ENCODE peak calls at places on chromosomes 11 and 22, in eight cellular contexts. V, Y, P, H, K, S, C and W are unnamed samples. For H3K4me1, the result is how much of the 10 kb centered on the place peaks cover.

GRCh38 chr11:58757449-58757848 is 25.7 kb upstream of the GLYAT start:
- DNase-seq in V (no peak), P (no peak), K (no peak), H (no peak), C (no peak), Y (no peak), S (no peak), W (no peak)

GRCh38 chr11:17752144-17752543 is 17.6 kb downstream of the KCNC1 start:
- DNase-seq in V (no peak), K (no peak), H (no peak), P (no peak), Y (no peak), S (no peak), C (no peak), W (no peak)

GRCh38 chr11:91981995-91982394 is 242.6 kb upstream of the FAT3 start:
- DNase-seq in H (no peak), P (no peak), K (no peak), V (peak), C (no peak), Y (no peak), S (no peak), W (peak)

GRCh38 chr11:132770802-132771545 is 761.3 kb downstream of the OPCML start:
- DNase-seq in H (no peak), P (no peak), Y (no peak), C (no peak), S (no peak), V (no peak), K (no peak), W (no peak)

GRCh38 chr22:41550952-41551491 is 6.8 kb upstream of the POLR3H start:
- DNase-seq in V (no peak), C (no peak), P (no peak), K (no peak), H (no peak), S (no peak), Y (no peak), W (no peak)

GRCh38 chr22:43085658-43086606 is 3.3 kb downstream of the TTLL1 start:
- DNase-seq in K (no peak), H (no peak), S (no peak), C (no peak), P (no peak), V (no peak), Y (no peak), W (no peak)

GRCh38 chr22:41557401-41558240 is 3.2 kb upstream of the CSDC2 start:
- DNase-seq in S (no peak), C (peak), V (peak), Y (no peak), K (no peak), H (peak), P (no peak), W (peak)

GRCh38 chr11:76443254-76443935 is 1.4 kb upstream of the EMSY start:
- DNase-seq in V (no peak), Y (no peak), P (no peak), S (no peak), K (no peak), C (no peak), H (no peak), W (no peak)

GRCh38 chr11:35682230-35683195 is 19.9 kb downstream of the TRIM44 start:
- DNase-seq in S (no peak), P (no peak), C (no peak), Y (no peak), H (no peak), V (no peak), K (no peak), W (no peak)

GRCh38 chr22:26367402-26368245 is 61.4 kb upstream of the ASPHD2 start:
- DNase-seq in V (no peak), P (peak), C (peak), H (no peak), Y (peak), K (peak), S (peak), W (no peak)

GRCh38 chr22:32352681-32353080 is 5.0 kb upstream of the RFPL3 start:
- DNase-seq in V (no peak), S (no peak), C (no peak), P (no peak), K (no peak), Y (no peak), H (no peak), W (no peak)

GRCh38 chr22:50034126-50035081 is 21.8 kb upstream of the IL17REL start:
- DNase-seq in H (no peak), V (no peak), K (no peak), Y (no peak), S (no peak), C (no peak), P (no peak), W (peak)

GRCh38 chr22:30029512-30029911 is 50.8 kb upstream of the HORMAD2 start:
- DNase-seq in V (no peak), K (no peak), H (no peak), C (no peak), P (no peak), Y (no peak), S (no peak), W (no peak)

GRCh38 chr11:57131080-57131790 is 50.5 kb upstream of the LRRC55 start:
- DNase-seq in H (peak), K (peak), C (peak), P (no peak), V (no peak), Y (no peak), S (no peak), W (no peak)

GRCh38 chr11:28798286-28798685 is 690.1 kb downstream of the METTL15 start:
- DNase-seq in K (no peak), V (no peak), Y (no peak), H (no peak), S (no peak), C (no peak), P (no peak), W (no peak)

GRCh38 chr11:94647926-94648325 is 80.8 kb downstream of the PIWIL4 start:
- DNase-seq in K (no peak), H (no peak), V (peak), S (no peak), C (no peak), P (no peak), Y (no peak), W (peak)

GRCh38 chr11:9219115-9219514 is 46.0 kb downstream of the DENND5A start:
- DNase-seq in K (no peak), S (no peak), V (no peak), P (no peak), C (no peak), H (no peak), Y (no peak), W (no peak)

GRCh38 chr22:45562102-45562501 is 59.4 kb downstream of the FBLN1 start:
- DNase-seq in V (no peak), S (no peak), P (no peak), C (no peak), K (no peak), H (no peak), Y (no peak), W (no peak)

GRCh38 chr11:120270386-120270785 is 30.4 kb downstream of the POU2F3 start:
- DNase-seq in Y (no peak), V (no peak), K (no peak), S (no peak), H (no peak), P (no peak), C (no peak), W (no peak)

GRCh38 chr11:102762414-102762813 is 18.0 kb downstream of the MMP10 start:
- DNase-seq in C (no peak), K (no peak), P (no peak), V (no peak), H (no peak), Y (no peak), S (no peak), W (no peak)

GRCh38 chr11:96154802-96155520 is 188.0 kb downstream of the MAML2 start:
- DNase-seq in P (no peak), C (no peak), H (no peak), V (no peak), K (no peak), S (no peak), Y (no peak), W (no peak)

GRCh38 chr11:126140106-126140931 is 71.1 kb downstream of the RPUSD4 start:
- DNase-seq in V (no peak), Y (no peak), S (no peak), P (no peak), K (no peak), C (no peak), H (no peak), W (no peak)

GRCh38 chr11:60703374-60703773 is 4.0 kb downstream of the MS4A8 start:
- DNase-seq in S (no peak), H (no peak), C (no peak), K (no peak), V (no peak), Y (no peak), P (no peak), W (no peak)

GRCh38 chr11:125221499-125221898 is 56.9 kb downstream of the PKNOX2 start:
- DNase-seq in C (no peak), V (no peak), P (no peak), Y (no peak), S (no peak), K (no peak), H (no peak), W (no peak)

GRCh38 chr11:95095858-95096587 is 6.4 kb downstream of the ENDOD1 start:
- DNase-seq in K (no peak), Y (no peak), H (no peak), C (no peak), S (no peak), V (no peak), P (no peak), W (no peak)

GRCh38 chr22:39622881-39623367 is 52.4 kb downstream of the CACNA1I start:
- DNase-seq in P (peak), S (peak), H (peak), K (peak), V (peak), C (peak), Y (peak), W (peak)

GRCh38 chr11:17508816-17509215 is 32.2 kb upstream of the ABCC8 start:
- DNase-seq in H (no peak), P (no peak), K (no peak), C (no peak), V (no peak), S (no peak), Y (no peak), W (no peak)

DNA sequence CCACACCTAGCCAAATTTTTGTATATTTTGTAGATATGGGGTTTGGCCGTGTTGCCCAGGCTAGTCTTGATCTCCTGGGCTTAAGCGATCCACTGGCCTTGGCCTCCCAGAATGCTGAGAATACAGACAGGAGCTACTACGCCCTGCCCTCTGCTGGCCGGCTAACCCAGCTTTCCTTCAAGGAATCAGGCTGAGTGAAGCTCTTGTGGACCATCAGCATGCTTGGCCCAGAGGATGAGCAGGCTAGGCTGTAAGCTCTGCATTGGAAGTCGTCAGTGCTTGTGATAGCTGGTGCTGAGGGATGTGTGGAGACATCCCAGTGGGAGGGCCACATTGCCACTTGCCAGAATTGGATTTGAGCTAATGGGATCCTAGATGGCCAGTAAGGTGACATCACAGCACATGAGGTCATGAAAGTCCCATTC is 60.6 kb downstream of the MED15 start:
- DNase-seq in S (no peak), Y (no peak), K (no peak), P (no peak), C (no peak), H (no peak), V (no peak), W (no peak)
- H3K4me1 ChIP-seq in S (half or more), Y (half or more), K (under half), P (half or more), C (under half), H (half or more), V (under half), W (under half)

GRCh38 chr11:79439430-79439892 is 1.4 kb downstream of the TENM4 start:
- DNase-seq in K (no peak), P (no peak), Y (no peak), C (no peak), H (no peak), S (no peak), V (peak), W (no peak)
- H3K4me3 ChIP-seq in K (peak), P (no peak), Y (no peak), C (peak), H (peak), S (no peak), V (peak), W (peak)

DNA sequence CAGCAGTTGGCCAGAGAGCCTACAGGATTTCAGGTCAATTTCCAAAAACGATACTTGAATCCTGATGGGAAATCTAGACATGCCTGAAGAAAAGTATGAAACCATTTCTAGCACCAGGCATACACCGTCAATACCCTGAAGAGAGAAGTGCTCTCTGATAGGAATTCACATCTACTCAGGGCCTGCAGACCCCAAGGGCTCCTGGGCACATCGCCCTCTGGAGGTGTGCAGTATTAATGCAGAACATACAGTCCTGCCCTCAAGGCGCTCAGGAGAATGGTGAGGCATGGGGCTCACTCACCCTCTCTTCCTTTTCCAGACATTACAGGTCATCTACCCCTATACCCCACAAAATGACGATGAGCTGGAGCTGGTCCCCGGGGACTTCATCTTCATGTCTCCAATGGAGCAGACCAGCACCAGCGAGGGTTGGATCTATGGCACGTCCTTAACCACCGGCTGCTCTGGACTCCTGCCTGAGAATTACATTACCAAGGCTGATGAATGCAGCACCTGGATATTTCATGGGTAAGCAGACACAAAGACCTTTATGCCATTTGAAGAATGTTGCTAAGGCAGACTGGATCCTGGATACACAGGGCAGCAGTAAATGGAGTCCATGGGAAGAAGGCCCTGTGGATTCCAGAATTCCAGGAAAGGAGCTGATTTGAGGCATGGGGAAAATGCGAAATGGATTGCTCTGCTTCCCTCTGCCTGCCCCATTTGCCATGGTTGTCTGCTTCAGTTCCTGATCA is 49.3 kb upstream of the CRTAM start:
- DNase-seq in V (no peak), S (no peak), P (no peak), K (no peak), H (no peak), C (no peak), Y (no peak), W (no peak)
- H3K27ac ChIP-seq in V (no peak), S (no peak), P (no peak), K (no peak), H (no peak), C (no peak), Y (no peak), W (no peak)

GRCh38 chr11:65540290-65541092 is 15.6 kb downstream of the SCYL1 start:
- DNase-seq in Y (peak), H (peak), K (peak), P (peak), C (peak), V (peak), S (peak), W (peak)

GRCh38 chr11:65539401-65540289 is 14.8 kb downstream of the SCYL1 start:
- DNase-seq in P (no peak), Y (no peak), S (no peak), V (no peak), C (peak), H (peak), K (no peak), W (no peak)

GRCh38 chr11:65545853-65546216 is 12.3 kb downstream of the LTBP3 start:
- DNase-seq in H (no peak), Y (no peak), S (no peak), V (no peak), K (no peak), P (no peak), C (no peak), W (no peak)

GRCh38 chr11:65541093-65542010 is 16.5 kb downstream of the SCYL1 start:
- DNase-seq in H (peak), K (no peak), S (no peak), C (no peak), Y (no peak), P (no peak), V (no peak), W (no peak)

DNA sequence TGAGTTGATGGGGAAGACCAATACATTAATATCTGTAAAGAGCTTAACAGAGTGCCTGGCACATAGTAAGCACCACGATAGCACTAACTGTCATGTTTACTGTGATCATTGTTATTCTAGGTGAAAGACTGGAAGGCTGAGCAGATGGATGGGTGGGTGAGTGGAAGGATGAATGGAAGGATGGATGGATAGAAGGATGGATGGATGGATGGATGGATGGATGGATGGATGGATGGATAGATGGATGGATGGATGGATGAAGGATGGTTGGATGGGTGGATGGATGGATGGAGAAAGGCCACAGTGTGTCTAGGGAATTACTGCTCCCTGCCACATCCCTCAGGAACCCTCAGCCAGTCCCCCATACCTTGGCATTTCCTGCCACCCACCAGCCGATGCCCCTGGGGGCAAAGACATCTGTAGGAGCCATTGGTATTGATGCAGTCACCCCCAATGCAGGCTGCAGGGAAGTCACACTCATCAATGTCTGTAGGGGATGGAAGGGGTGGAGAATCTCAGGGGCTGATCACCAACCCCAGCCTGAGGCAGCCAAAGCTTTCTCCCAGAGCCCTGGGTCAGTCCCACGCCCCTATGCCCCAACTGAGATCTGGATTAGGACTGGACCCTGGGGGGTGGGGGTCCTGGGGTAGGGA is 15.3 kb downstream of the LTBP3 start:
- DNase-seq in Y (no peak), V (no peak), K (no peak), H (no peak), S (no peak), C (no peak), P (no peak), W (no peak)
- H3K4me1 ChIP-seq in Y (under half), V (under half), K (under half), H (under half), S (under half), C (under half), P (under half), W (under half)

DNA sequence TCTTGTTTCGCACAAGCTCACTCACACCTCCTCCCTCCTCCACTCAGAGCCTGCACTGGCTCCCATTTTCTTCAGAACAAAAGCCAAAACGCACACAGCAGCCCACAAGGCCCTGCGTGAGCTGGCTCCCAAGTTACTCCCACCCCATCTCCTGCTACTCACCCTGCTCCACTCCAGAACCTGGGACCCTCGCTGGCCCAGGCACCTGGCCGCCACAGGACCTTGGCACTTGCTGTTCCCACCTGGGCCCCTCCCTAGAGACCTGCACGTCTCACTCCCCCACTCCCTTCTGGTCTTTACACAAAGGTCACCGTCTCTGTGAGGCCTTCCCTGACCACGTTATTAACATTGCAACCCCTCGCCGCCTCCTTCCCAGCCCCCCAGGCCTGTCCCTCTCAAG is 945 bp upstream of the MFNG start:
- DNase-seq in V (no peak), H (no peak), Y (no peak), P (no peak), S (no peak), K (no peak), C (no peak), W (no peak)
- H3K4me3 ChIP-seq in V (no peak), H (no peak), Y (peak), P (no peak), S (peak), K (no peak), C (no peak), W (no peak)

DNA sequence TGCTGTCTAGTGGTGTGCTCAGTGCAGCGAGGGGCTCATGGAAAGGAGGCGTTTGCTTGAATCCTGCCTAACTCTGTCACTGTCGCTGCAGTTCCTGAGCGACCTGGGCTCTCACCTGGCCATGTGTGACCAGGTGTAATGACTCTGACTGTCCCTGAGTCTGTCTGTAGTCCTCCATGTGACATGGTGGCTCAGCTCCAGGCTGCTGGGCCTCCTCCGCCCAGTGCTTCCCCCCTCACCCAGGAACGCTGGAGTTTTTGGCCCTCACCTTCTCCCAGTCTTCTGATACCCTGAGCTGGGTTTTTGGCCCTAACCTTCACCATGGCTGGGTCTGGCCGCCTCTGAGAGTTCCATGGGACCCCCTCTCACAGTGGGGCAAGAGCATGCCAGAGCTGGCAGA is 20.3 kb downstream of the MICALL1 start:
- DNase-seq in C (peak), Y (no peak), P (no peak), K (no peak), V (no peak), S (no peak), H (no peak), W (no peak)
- H3K27ac ChIP-seq in C (peak), Y (no peak), P (no peak), K (no peak), V (no peak), S (no peak), H (no peak), W (no peak)

GRCh38 chr22:23787910-23788309 is 1.1 kb downstream of the SMARCB1 start:
- DNase-seq in H (no peak), C (no peak), K (no peak), P (no peak), V (no peak), S (no peak), Y (no peak), W (no peak)
- H3K4me1 ChIP-seq in H (under half), C (under half), K (under half), P (under half), V (under half), S (under half), Y (under half), W (under half)